ENCODE peak calls at places on chromosomes 2 and 18, in six cellular contexts. V is tibial nerve, Y is endodermal cell, N is heart left ventricle, H is H9, L is stomach. T is an unnamed sample. For H3K4me1, the result is how much of the 10 kb centered on the place peaks cover.

GRCh38 chr18:23260932-23261590 is 125.8 kb downstream of the CABLES1 start:
- DNase-seq in N (no peak), V (no peak), H (no peak), Y (no peak), L (no peak), T (no peak)

GRCh38 chr18:75111673-75112485 is 97.1 kb downstream of the PTGR3 start:
- DNase-seq in N (no peak), Y (no peak), L (no peak), H (no peak), V (no peak), T (no peak)

GRCh38 chr2:11567631-11568031 is 33.8 kb downstream of the GREB1 start:
- DNase-seq in V (no peak), H (no peak), N (no peak), Y (peak), L (no peak), T (no peak)

GRCh38 chr2:150007815-150008430 is 420.3 kb upstream of the MMADHC start:
- DNase-seq in N (no peak), L (no peak), Y (no peak), H (no peak), V (no peak), T (no peak)

GRCh38 chr2:19746611-19747309 is 155.0 kb downstream of the TTC32 start:
- DNase-seq in Y (peak), V (no peak), L (no peak), H (peak), N (no peak), T (peak)

GRCh38 chr18:13893418-13893760 is 21.9 kb downstream of the MC2R start:
- DNase-seq in H (no peak), L (no peak), Y (no peak), V (no peak), N (no peak), T (no peak)

GRCh38 chr18:2108581-2108980 is 462.7 kb downstream of the METTL4 start:
- DNase-seq in L (no peak), H (no peak), N (no peak), V (no peak), Y (peak), T (no peak)

GRCh38 chr2:200471324-200471848 is 38.5 kb downstream of the KCTD18 start:
- DNase-seq in N (no peak), L (no peak), H (peak), Y (no peak), V (no peak), T (no peak)

GRCh38 chr18:31294199-31294747 is 23.7 kb upstream of the DSG1 start:
- DNase-seq in L (no peak), V (no peak), N (no peak), Y (no peak), H (no peak), T (no peak)

GRCh38 chr2:60778352-60778751 is 22.3 kb downstream of the PAPOLG start:
- DNase-seq in H (no peak), N (no peak), V (no peak), Y (no peak), L (no peak), T (no peak)

GRCh38 chr18:54241483-54241882 is 17.0 kb upstream of the MBD2 start:
- DNase-seq in L (no peak), Y (no peak), V (no peak), H (no peak), N (no peak), T (no peak)

GRCh38 chr2:30221531-30221930 is 9.8 kb upstream of the LBH start:
- DNase-seq in Y (peak), H (no peak), V (no peak), N (peak), L (no peak), T (no peak)

GRCh38 chr2:160492401-160493226 is 993 bp downstream of the RBMS1 start:
- DNase-seq in V (peak), H (peak), Y (peak), N (peak), L (peak), T (peak)

GRCh38 chr2:128364441-128364911 is 45.8 kb upstream of the HS6ST1 start:
- DNase-seq in N (no peak), Y (peak), L (no peak), H (no peak), V (no peak), T (no peak)

GRCh38 chr18:31512203-31512764 is 14.3 kb downstream of the DSG2 start:
- DNase-seq in N (no peak), Y (no peak), V (no peak), L (peak), H (no peak), T (no peak)

GRCh38 chr2:238601433-238602222 is 174.9 kb downstream of the ASB1 start:
- DNase-seq in Y (no peak), N (no peak), V (peak), L (no peak), H (no peak), T (no peak)

GRCh38 chr2:120525056-120526046 is 179.4 kb downstream of the INHBB start:
- DNase-seq in V (no peak), H (no peak), L (no peak), Y (no peak), N (no peak), T (peak)

GRCh38 chr18:72672364-72673151 is 128.4 kb upstream of the CBLN2 start:
- DNase-seq in N (no peak), Y (no peak), L (no peak), H (no peak), V (no peak), T (no peak)

GRCh38 chr2:191593622-191594416 is 84.1 kb upstream of the NABP1 start:
- DNase-seq in Y (no peak), L (no peak), H (no peak), V (no peak), N (no peak), T (no peak)

GRCh38 chr2:171347158-171347557 is 86.6 kb downstream of the METTL8 start:
- DNase-seq in H (no peak), L (no peak), Y (no peak), N (no peak), V (no peak), T (no peak)

GRCh38 chr2:239727182-239727775 is 297.9 kb downstream of the NDUFA10 start:
- DNase-seq in H (no peak), Y (peak), V (no peak), N (no peak), L (no peak), T (no peak)

GRCh38 chr2:160352492-160352891 is 141.1 kb downstream of the RBMS1 start:
- DNase-seq in L (no peak), N (no peak), H (no peak), Y (no peak), V (no peak), T (no peak)

GRCh38 chr18:70499218-70499691 is 210.4 kb downstream of the SOCS6 start:
- DNase-seq in Y (peak), N (no peak), L (no peak), H (peak), V (no peak), T (no peak)

GRCh38 chr2:171814883-171815282 is 79.2 kb downstream of the SLC25A12 start:
- DNase-seq in L (no peak), Y (no peak), H (no peak), N (no peak), V (no peak), T (no peak)

GRCh38 chr18:59323931-59324622 is 5.6 kb upstream of the CPLX4 start:
- DNase-seq in V (no peak), L (no peak), N (no peak), H (no peak), Y (no peak), T (no peak)

GRCh38 chr18:22504665-22505064 is 87.0 kb upstream of the CTAGE1 start:
- DNase-seq in N (no peak), V (no peak), Y (no peak), H (no peak), L (no peak), T (no peak)

GRCh38 chr2:49002750-49003149 is 151.6 kb downstream of the FSHR start:
- DNase-seq in H (no peak), Y (peak), N (no peak), L (no peak), V (no peak), T (no peak)

GRCh38 chr18:48222118-48222517 is 187.1 kb downstream of the ZBTB7C start:
- DNase-seq in V (no peak), N (peak), H (no peak), L (peak), Y (no peak), T (no peak)

GRCh38 chr2:26450031-26450635 is 27.8 kb downstream of the OTOF start:
- DNase-seq in Y (no peak), L (no peak), H (no peak), V (no peak), N (no peak), T (no peak)

GRCh38 chr2:33126973-33127372 is 180.2 kb downstream of the LTBP1 start:
- DNase-seq in H (no peak), Y (no peak), L (no peak), N (no peak), V (no peak), T (no peak)

GRCh38 chr2:143356341-143356740 is 227.1 kb downstream of the ARHGAP15 start:
- DNase-seq in L (no peak), Y (no peak), V (no peak), N (no peak), H (no peak), T (no peak)

GRCh38 chr18:59502899-59503245 is 143.8 kb upstream of the LMAN1 start:
- DNase-seq in Y (no peak), L (no peak), V (no peak), H (no peak), N (no peak), T (no peak)

GRCh38 chr2:238717084-238717483 is 130.8 kb upstream of the TWIST2 start:
- DNase-seq in Y (peak), V (peak), L (no peak), N (peak), H (no peak), T (no peak)

GRCh38 chr2:145185696-145186095 is 665.8 kb upstream of the ZEB2 start:
- DNase-seq in V (no peak), H (no peak), N (no peak), L (no peak), Y (no peak), T (no peak)

DNA sequence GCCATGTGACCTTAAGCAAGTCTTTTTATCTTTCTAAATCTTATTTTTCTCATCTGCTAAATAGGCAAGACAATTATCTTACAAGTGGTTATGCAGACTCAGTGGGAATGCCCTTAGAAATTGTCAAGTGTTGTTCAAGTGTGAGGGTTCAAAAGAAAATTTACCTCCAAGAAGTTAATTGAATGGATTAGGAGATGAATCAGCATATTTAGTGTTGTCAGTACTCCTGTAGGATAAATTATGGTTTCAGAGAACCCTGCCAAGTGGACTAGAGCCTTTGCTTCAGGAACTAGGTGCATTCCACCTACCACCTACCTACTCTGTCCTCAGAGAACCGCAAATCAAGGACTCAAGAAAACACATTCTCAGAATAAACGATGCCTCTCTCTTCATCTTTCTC is 69.8 kb upstream of the KCTD1 start:
- DNase-seq in V (no peak), N (no peak), Y (no peak), L (no peak), H (no peak), T (no peak)
- H3K4me1 ChIP-seq in V (under half), N (under half), Y (under half), L (under half), H (under half), T (under half)

GRCh38 chr2:112481050-112481527 is 867 bp upstream of the TTL start:
- DNase-seq in Y (peak), N (peak), L (peak), H (peak), V (peak), T (peak)
- TF ChIP-seq CTCF in Y (peak), N (peak), L (peak), H (peak), V (peak), T (peak)

GRCh38 chr18:76476665-76477561 is 18.1 kb downstream of the ZNF516 start:
- DNase-seq in N (no peak), L (no peak), Y (no peak), H (no peak), V (no peak), T (no peak)
- H3K27ac ChIP-seq in N (peak), L (peak), Y (no peak), H (no peak), V (peak), T (no peak)

DNA sequence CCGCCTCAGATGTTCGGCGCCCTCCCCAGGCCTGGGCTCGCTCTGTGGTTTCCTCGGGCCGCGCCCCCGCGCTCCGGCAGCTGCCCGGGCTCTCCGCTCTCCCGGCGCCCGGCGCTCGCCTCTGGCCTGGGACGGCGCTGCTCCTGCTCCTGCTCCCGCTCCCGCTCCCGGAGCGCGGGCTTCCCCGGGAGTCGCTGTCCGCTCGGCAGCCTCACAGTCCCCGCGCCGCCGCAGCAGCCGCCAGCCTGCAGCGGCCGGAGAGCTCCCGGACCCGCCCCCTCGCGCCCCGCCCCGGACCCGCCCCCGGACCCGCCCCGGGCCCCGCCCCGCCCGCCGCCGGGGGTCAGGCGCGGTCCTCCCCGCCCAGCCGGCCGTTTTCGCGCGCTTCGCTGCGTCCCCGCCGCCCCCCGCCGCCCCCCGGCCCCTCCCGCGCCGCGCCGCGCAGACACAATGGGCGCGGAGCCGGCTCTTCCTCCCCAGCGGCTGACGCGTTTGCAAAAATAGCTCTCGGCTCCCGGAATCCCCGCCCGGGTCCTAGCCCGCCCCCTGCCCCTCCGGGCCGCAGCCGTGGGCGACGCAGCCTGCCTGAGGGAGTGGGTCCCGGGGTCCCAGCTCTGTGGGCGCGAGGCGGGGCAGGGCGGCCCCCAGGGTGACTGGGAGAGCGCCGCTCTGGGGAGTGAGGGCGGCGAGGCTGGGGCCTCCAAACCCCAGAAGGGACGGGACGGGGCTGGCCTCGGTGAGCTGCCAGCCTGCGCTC is at the start of gene ARL4C:
- DNase-seq in Y (peak), V (no peak), H (peak), L (peak), N (peak), T (peak)
- H3K4me1 ChIP-seq in Y (under half), V (under half), H (under half), L (under half), N (under half), T (under half)

DNA sequence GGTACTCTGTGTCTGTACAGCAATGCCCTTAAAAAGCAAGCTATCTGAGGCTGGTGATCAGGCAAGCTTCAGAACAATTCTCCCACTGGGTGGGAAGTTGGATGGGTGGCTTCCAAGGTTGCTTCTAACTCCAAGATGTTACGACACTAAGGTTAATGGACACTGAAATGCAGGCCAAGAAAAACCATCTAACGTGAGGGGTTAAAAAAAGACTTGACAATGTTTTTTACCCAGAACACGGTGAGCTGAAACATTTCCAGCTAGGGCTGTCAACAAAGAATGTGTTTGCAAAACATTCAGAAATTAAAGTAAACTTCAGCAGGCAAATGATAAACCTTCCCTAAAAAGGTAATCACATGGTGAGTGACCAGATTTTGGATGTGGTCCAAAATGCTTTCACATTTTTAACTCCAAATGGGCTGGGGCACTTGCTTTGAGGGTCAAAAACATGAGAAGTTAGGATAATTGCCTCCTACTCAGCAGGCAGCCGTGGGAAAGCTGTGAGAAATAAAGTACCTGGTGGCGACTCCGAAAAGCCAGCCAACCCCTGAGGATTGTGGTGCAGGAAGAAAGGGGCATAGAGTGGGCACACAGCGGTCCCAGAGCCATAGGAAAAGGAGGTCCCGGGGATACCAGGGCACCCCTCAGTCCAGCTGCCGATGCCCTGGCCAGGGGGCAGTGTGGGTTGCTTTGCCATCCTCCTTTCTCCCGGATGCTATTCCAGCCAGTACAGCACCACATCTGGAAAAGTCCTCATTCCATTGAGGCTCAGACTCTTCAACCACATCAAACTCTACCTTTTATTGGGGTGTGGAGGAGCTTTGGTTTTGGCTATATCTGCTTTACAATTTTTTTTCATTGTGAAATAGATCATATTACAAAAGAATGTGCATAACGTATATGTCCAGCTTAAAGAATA is 90.0 kb upstream of the ATL2 start:
- DNase-seq in N (no peak), L (no peak), H (no peak), V (peak), Y (no peak), T (no peak)
- TF ChIP-seq CTCF in N (no peak), L (no peak), H (no peak), V (no peak), Y (no peak), T (no peak)

GRCh38 chr2:42792087-42792582 is 248 bp downstream of the HAAO start:
- DNase-seq in V (no peak), N (no peak), L (no peak), H (no peak), Y (no peak), T (no peak)

GRCh38 chr2:42792583-42793313 is at the start of gene HAAO:
- DNase-seq in H (peak), V (no peak), Y (peak), L (peak), N (peak), T (peak)

GRCh38 chr2:42794271-42795046 is 2.1 kb upstream of the HAAO start:
- DNase-seq in H (peak), Y (peak), L (no peak), N (no peak), V (no peak), T (no peak)

GRCh38 chr2:42795275-42795674 is 2.9 kb upstream of the HAAO start:
- DNase-seq in Y (no peak), H (no peak), N (no peak), L (no peak), V (no peak), T (no peak)

DNA sequence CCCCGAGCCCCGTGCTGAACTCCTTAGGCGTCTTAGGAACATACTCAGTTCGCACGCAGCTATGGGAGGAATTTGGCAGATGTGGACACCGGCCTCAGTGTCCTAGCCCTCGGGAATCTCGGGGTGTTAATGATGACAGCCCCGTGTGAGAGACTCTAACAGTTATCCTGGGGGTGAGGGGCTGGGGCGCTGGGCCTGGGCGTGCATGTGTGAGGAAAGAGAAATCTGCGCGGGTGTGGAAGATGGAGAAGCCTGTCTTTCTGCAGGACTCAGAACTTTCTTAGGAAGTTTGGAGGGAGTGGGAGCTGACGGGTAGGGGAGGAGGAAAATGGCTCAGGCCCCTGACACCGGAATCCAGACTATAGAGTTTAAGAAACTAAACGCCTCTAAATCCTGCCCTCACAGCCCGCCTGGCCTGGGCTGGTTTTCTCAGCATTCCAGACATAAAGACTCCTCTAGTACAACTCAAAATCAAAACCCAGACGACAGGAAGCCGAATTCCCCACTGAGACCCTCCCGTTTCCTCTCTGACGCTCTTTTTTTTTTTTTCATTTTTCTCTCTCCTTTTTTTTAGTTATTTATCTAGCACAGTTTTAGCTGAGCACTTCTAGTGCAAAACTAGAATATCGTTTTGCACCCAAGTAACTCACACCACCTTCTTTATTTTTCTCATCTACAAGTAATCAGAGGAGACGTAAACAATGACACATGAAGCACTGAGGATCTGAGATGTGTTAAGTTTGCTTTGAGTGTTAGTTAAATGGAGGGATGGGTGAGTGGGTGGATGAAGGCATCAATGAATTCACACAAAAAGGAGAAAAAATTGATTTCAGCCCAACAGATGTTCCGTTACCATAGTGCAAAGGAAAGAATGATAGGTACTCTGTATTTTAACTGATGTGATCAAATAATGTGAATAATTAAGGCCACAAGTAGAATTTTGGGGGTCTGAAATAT is 1.2 kb upstream of the HAAO start:
- DNase-seq in N (peak), H (no peak), L (no peak), Y (no peak), V (peak), T (no peak)
- H3K27ac ChIP-seq in N (peak), H (no peak), L (peak), Y (peak), V (peak), T (peak)